ENCODE peak calls at places on chromosome 12, in five cellular contexts. L is hypothalamus; P is KG1; K is activated naive CD4-positive, alpha-beta T cell treated with Interleukin-2 at 50 U/mL for 16 hours; C is NCI-H510A treated with DMSO at 0.1 percent for 48 hours. M is an unnamed sample.

GRCh38 chr12:75852143-75852542 is 179.4 kb downstream of the PHLDA1 start:
- DNase-seq in L (no peak), P (no peak), K (no peak), C (peak), M (no peak)

GRCh38 chr12:28127455-28127854 is 62.8 kb upstream of the CCDC91 start:
- DNase-seq in L (no peak), P (no peak), K (no peak), C (no peak), M (no peak)

GRCh38 chr12:5083955-5084849 is 40.5 kb downstream of the KCNA5 start:
- DNase-seq in L (no peak), P (peak), K (no peak), C (peak), M (peak)

GRCh38 chr12:15682826-15683225 is 106.4 kb downstream of the EPS8 start:
- DNase-seq in L (no peak), P (no peak), K (no peak), C (no peak), M (no peak)

GRCh38 chr12:69204191-69204590 is 35.2 kb upstream of the CPSF6 start:
- DNase-seq in L (no peak), P (no peak), K (no peak), C (no peak), M (no peak)

GRCh38 chr12:93098077-93098476 is 169.0 kb upstream of the EEA1 start:
- DNase-seq in L (peak), P (peak), K (peak), C (no peak), M (peak)

GRCh38 chr12:92445253-92446081 is 257.3 kb upstream of the PLEKHG7 start:
- DNase-seq in L (no peak), P (peak), K (no peak), C (no peak), M (no peak)

GRCh38 chr12:131195796-131196195 is 242.1 kb downstream of the ADGRD1 start:
- DNase-seq in L (no peak), P (no peak), K (no peak), C (no peak), M (peak)

GRCh38 chr12:94650143-94651056 is at the start of gene TMCC3:
- DNase-seq in L (peak), P (no peak), K (peak), C (no peak), M (peak)